ENCODE peak calls at places on chromosome 2, in eight cellular contexts. J is NCI-H2081, I is fibroblast of lung, E is foreskin fibroblast, O is glomerular endothelial cell, K is NCI-H82, S is AG08395, H is aorta. P is an unnamed sample.

GRCh38 chr2:238963970-238964331 is 116.1 kb downstream of the TWIST2 start:
- DNase-seq in O (no peak), J (no peak), I (no peak), K (no peak), H (no peak), E (no peak), S (no peak), P (no peak)

GRCh38 chr2:54878182-54878581 is 154.7 kb downstream of the EML6 start:
- DNase-seq in O (no peak), J (peak), K (peak), I (no peak), E (no peak), H (no peak), S (no peak), P (peak)

GRCh38 chr2:64840419-64840818 is 148.8 kb upstream of the SLC1A4 start:
- DNase-seq in H (no peak), E (peak), S (peak), I (peak), O (no peak), J (no peak), K (no peak), P (no peak)

GRCh38 chr2:98543842-98544241 is 64.5 kb downstream of the COA5 start:
- DNase-seq in J (no peak), K (no peak), H (no peak), O (no peak), I (no peak), S (no peak), E (no peak), P (no peak)

GRCh38 chr2:66851449-66851872 is 416.5 kb downstream of the MEIS1 start:
- DNase-seq in H (no peak), K (no peak), O (no peak), J (no peak), I (peak), E (peak), S (peak), P (peak)

GRCh38 chr2:113686537-113686936 is 59.5 kb downstream of the RABL2A start:
- DNase-seq in O (no peak), E (peak), I (no peak), K (no peak), H (no peak), S (no peak), J (no peak), P (no peak)

GRCh38 chr2:229780856-229781773 is 66.8 kb upstream of the DNER start:
- DNase-seq in S (peak), I (peak), E (peak), O (peak), H (no peak), K (peak), J (peak), P (peak)

GRCh38 chr2:101698419-101699190 is 1.1 kb downstream of the MAP4K4 start:
- DNase-seq in J (no peak), H (no peak), I (peak), E (no peak), K (peak), O (no peak), S (no peak), P (peak)

GRCh38 chr2:121529439-121530209 is 1.1 kb upstream of the RNU4ATAC start:
- DNase-seq in K (peak), O (no peak), E (peak), H (peak), I (peak), J (peak), S (peak), P (peak)

GRCh38 chr2:233807966-233808892 is 30.1 kb downstream of the MROH2A start:
- DNase-seq in H (peak), I (no peak), E (no peak), S (no peak), O (no peak), K (no peak), J (no peak), P (no peak)

GRCh38 chr2:126916744-126917143 is 18.1 kb downstream of the TEX51 start:
- DNase-seq in H (no peak), J (no peak), E (no peak), S (no peak), I (no peak), K (no peak), O (no peak), P (no peak)

GRCh38 chr2:168555283-168555682 is 99.2 kb downstream of the CERS6 start:
- DNase-seq in S (no peak), I (no peak), O (no peak), K (no peak), E (no peak), J (no peak), H (no peak), P (no peak)

GRCh38 chr2:120523766-120524165 is 177.8 kb downstream of the INHBB start:
- DNase-seq in O (no peak), H (peak), I (no peak), J (no peak), E (no peak), S (no peak), K (no peak), P (no peak)

GRCh38 chr2:195572894-195573293 is 84.1 kb upstream of the SLC39A10 start:
- DNase-seq in E (no peak), I (no peak), H (no peak), J (no peak), O (no peak), S (no peak), K (no peak), P (no peak)

GRCh38 chr2:9914384-9915065 is 37.0 kb upstream of the GRHL1 start:
- DNase-seq in E (peak), J (no peak), I (peak), K (no peak), H (no peak), O (no peak), S (peak), P (no peak)

GRCh38 chr2:26119521-26119920 is 53.4 kb upstream of the GAREM2 start:
- DNase-seq in I (no peak), H (no peak), K (no peak), E (no peak), S (no peak), J (no peak), O (no peak), P (no peak)

GRCh38 chr2:62415019-62415431 is 91.0 kb downstream of the TMEM17 start:
- DNase-seq in H (no peak), E (no peak), I (no peak), O (no peak), S (no peak), K (no peak), J (no peak), P (peak)

GRCh38 chr2:8378016-8378810 is 303.6 kb upstream of the ID2 start:
- DNase-seq in O (no peak), J (no peak), K (no peak), I (no peak), H (no peak), S (no peak), E (no peak), P (no peak)

GRCh38 chr2:225534697-225535096 is 135.2 kb downstream of the NYAP2 start:
- DNase-seq in E (no peak), O (no peak), I (no peak), S (no peak), H (no peak), J (no peak), K (no peak), P (no peak)

GRCh38 chr2:148885988-148886387 is 11.0 kb downstream of the KIF5C start:
- DNase-seq in O (no peak), E (no peak), S (no peak), K (no peak), J (no peak), I (no peak), H (no peak), P (no peak)

GRCh38 chr2:202847693-202848524 is 23.7 kb downstream of the ICA1L start:
- DNase-seq in I (no peak), E (no peak), K (no peak), S (no peak), H (no peak), J (no peak), O (no peak), P (no peak)

GRCh38 chr2:137947714-137948336 is 16.4 kb upstream of the HNMT start:
- DNase-seq in O (no peak), I (peak), J (peak), E (peak), H (peak), S (peak), K (peak), P (peak)

P was measured in Ammon's horn.